ENCODE peak calls at places on chromosomes 11 and 22, in five cellular contexts. D, C, O, M and E are unnamed samples.

GRCh38 chr22:39435616-39436015 is 21.2 kb upstream of the MGAT3 start:
- DNase-seq in D (no peak), C (no peak), O (no peak), M (no peak), E (no peak)

GRCh38 chr22:41532908-41533825 is 11.1 kb downstream of the POLR3H start:
- DNase-seq in D (peak), C (peak), O (peak), M (no peak), E (peak)

GRCh38 chr22:41446639-41447434 is at the start of gene TOB2:
- DNase-seq in D (peak), C (peak), O (peak), M (peak), E (peak)

GRCh38 chr11:31582697-31583096 is 73.1 kb downstream of the ELP4 start:
- DNase-seq in D (no peak), C (peak), O (no peak), M (no peak), E (no peak)

GRCh38 chr11:72553748-72554147 is 119.4 kb upstream of the CLPB start:
- DNase-seq in D (no peak), C (peak), O (no peak), M (peak), E (peak)

GRCh38 chr11:83569134-83569805 is 283.1 kb upstream of the CCDC90B start:
- DNase-seq in D (no peak), C (no peak), O (no peak), M (no peak), E (no peak)

GRCh38 chr11:45333506-45333971 is 47.4 kb upstream of the SYT13 start:
- DNase-seq in D (no peak), C (peak), O (peak), M (no peak), E (no peak)

GRCh38 chr11:111833524-111833923 is 37.9 kb downstream of the ALG9 start:
- DNase-seq in D (no peak), C (no peak), O (no peak), M (no peak), E (peak)

GRCh38 chr22:43420991-43421665 is 9.3 kb downstream of the MPPED1 start:
- DNase-seq in D (no peak), C (no peak), O (no peak), M (no peak), E (no peak)

GRCh38 chr11:117187799-117188481 is 9.4 kb downstream of the SIDT2 start:
- DNase-seq in D (no peak), C (no peak), O (peak), M (no peak), E (no peak)

GRCh38 chr11:19987243-19987870 is 172.9 kb downstream of the DBX1 start:
- DNase-seq in D (no peak), C (no peak), O (no peak), M (no peak), E (peak)

GRCh38 chr22:35761037-35761436 is 43.4 kb downstream of the APOL5 start:
- DNase-seq in D (no peak), C (peak), O (peak), M (no peak), E (peak)

GRCh38 chr11:84819128-84819527 is 808.0 kb downstream of the DLG2 start:
- DNase-seq in D (no peak), C (no peak), O (peak), M (no peak), E (no peak)

GRCh38 chr22:31313366-31314147 is 21.3 kb upstream of the PIK3IP1 start:
- DNase-seq in D (no peak), C (peak), O (peak), M (peak), E (peak)

GRCh38 chr11:27514076-27514475 is 7.5 kb upstream of the LIN7C start:
- DNase-seq in D (no peak), C (no peak), O (no peak), M (no peak), E (no peak)

GRCh38 chr11:110217478-110217877 is 78.9 kb downstream of the RDX start:
- DNase-seq in D (no peak), C (no peak), O (no peak), M (no peak), E (no peak)

GRCh38 chr22:39408173-39408572 is 8.6 kb downstream of the TAB1 start:
- DNase-seq in D (no peak), C (no peak), O (no peak), M (no peak), E (no peak)

DNA sequence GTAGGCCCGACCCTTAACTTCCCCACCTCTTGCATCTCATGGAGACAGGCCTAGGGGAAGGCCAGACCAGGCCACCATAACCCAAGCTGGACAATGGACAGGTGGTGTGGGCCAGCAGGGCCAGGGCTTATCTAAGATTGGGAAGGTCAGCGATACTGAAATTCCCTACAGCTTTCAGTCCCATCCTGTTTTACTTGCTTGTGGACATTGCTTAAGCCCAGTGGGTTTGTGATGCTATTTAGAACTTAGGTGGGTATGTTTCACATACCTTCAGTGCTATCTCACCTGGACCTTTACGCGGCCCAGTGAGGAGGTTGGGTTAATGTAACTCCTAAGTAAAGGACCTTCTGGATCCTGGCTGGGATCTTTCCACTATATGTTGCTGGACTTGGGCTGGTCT is 1.7 kb downstream of the FADS2 start:
- DNase-seq in D (no peak), C (no peak), O (no peak), M (no peak), E (no peak)
- TF ChIP-seq POLR2A in D (no peak), C (no peak), O (no peak), M (no peak), E (peak)

GRCh38 chr11:2412323-2412722 is 11.8 kb downstream of the TSSC4 start:
- DNase-seq in D (no peak), C (no peak), O (no peak), M (no peak), E (no peak)
- TF ChIP-seq POLR2A in D (no peak), C (no peak), O (no peak), M (no peak), E (no peak)

GRCh38 chr22:46038516-46039430 is 61.8 kb upstream of the WNT7B start:
- DNase-seq in D (no peak), C (no peak), O (no peak), M (no peak), E (no peak)

GRCh38 chr22:46042786-46043185 is 65.8 kb upstream of the WNT7B start:
- DNase-seq in D (no peak), C (no peak), O (no peak), M (no peak), E (no peak)

GRCh38 chr22:46039531-46039930 is 62.6 kb upstream of the WNT7B start:
- DNase-seq in D (no peak), C (no peak), O (no peak), M (no peak), E (no peak)

GRCh38 chr22:46041642-46042041 is 64.7 kb upstream of the WNT7B start:
- DNase-seq in D (no peak), C (no peak), O (no peak), M (no peak), E (no peak)

DNA sequence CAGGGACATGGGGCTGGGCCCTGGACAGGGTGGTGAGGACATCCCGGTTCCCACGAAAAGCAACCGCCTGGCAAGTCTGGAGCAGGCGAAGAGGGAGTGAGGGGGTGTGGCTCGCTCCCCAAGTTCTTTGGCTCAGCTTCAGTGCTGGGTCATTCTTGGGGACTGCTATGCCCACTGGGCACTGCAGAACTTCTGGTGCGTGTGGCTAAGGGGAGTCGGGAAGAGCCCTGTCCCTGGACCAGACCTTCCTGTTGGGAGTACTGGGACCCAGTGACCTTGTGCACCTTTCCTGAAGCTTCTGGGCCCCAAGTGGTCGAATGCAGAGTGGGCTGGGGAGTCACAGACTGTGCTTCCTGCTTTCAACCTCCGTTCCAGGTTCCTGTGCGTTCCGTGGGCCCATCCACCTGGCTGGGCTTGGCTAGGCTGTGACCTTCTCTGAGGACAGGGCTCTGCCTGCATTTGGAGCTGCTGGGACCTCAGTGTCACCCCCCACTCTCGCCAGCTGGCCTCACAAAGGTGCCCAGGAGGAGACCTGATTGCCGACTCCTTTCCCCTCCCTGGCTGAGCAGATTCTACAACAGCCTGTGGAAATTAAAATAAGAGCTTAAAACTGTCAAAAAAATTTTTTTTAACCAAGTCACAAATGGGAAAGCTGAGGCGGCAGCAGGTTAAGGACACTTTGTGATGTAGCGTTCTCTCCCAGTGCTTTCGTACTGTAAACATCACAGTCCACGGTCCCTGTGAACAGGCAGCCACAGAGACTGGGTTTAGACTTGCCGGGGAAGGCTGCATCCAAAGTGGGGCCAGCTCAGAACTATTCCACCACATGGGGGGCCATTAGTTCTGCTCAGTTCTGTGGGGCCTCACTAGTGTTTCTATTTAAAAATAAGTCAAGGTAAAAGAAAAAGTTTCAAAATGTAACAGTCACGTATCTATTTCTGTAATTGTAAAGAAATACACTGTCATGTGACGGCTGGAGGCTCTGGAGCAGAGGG is 63.8 kb upstream of the WNT7B start:
- DNase-seq in D (no peak), C (no peak), O (no peak), M (no peak), E (no peak)
- TF ChIP-seq POLR2A in D (no peak), C (no peak), O (no peak), M (no peak), E (no peak)

GRCh38 chr11:64204080-64204440 is 2.5 kb upstream of the FERMT3 start:
- DNase-seq in D (no peak), C (no peak), O (no peak), M (no peak), E (no peak)
- TF ChIP-seq POLR2A in D (no peak), C (no peak), O (no peak), M (no peak), E (no peak)

GRCh38 chr11:67352546-67353316 is 615 bp downstream of the POLD4 start:
- DNase-seq in D (no peak), C (peak), O (no peak), M (no peak), E (peak)

GRCh38 chr11:67351275-67352005 is 1.9 kb downstream of the POLD4 start:
- DNase-seq in D (no peak), C (peak), O (peak), M (no peak), E (peak)

GRCh38 chr11:67354314-67355022 is 1.1 kb upstream of the POLD4 start:
- DNase-seq in D (no peak), C (peak), O (peak), M (no peak), E (peak)

GRCh38 chr11:67355023-67355793 is 1.9 kb upstream of the POLD4 start:
- DNase-seq in D (no peak), C (no peak), O (no peak), M (no peak), E (no peak)

DNA sequence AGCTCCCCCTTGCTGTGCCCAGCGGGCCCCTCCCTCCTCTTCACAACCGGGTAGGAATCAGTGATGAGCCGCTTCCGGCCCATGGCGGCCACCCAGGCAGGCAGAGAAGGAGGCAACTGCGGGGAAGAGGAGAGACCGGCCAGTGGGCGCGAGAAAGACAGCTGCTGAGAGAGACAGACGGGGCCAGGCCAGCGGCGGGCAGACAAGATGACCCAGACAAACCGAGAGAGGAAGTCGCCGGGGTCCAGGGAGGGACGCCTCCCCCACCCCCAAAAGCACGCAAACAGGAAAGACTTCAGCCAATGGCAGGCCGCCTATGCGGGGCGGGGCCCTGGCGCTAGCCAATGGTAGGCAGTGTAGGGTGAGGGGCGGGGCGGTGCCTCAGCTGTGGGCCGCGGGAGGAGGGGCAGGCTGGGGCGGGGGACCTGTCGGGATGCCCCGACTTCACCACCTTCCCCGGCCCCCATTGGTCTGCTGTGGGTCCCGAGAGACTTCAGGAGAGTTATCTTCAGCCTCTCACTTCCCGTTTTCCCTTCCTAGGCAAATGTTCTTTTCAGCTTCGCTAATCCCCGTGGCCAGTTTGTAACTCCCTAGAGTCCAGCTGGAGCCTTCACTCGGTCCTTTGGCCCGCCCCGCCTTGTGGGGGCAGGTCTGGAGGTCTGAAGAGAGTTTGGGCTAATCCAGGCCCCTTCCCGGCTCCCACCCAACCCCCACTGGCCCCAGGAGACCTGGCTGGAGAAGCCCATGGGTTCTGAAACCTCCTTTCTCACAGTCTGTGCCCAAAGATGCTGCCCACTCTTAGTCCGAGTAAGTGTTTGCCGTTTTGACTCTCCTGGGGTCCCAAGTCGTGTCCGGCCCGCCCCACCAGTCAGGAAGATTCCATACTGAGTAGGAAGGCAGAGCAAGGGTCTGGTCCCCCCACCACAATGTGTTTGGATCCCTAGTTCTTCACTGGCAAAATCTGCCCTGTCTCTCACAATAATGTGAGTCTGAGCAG is at the start of gene POLD4:
- DNase-seq in D (peak), C (peak), O (peak), M (peak), E (peak)
- TF ChIP-seq POLR2A in D (peak), C (peak), O (no peak), M (no peak), E (peak)

GRCh38 chr11:12110201-12110713 is at the start of gene MICAL2:
- DNase-seq in D (peak), C (peak), O (peak), M (peak), E (peak)
- TF ChIP-seq POLR2A in D (no peak), C (no peak), O (no peak), M (no peak), E (peak)

DNA sequence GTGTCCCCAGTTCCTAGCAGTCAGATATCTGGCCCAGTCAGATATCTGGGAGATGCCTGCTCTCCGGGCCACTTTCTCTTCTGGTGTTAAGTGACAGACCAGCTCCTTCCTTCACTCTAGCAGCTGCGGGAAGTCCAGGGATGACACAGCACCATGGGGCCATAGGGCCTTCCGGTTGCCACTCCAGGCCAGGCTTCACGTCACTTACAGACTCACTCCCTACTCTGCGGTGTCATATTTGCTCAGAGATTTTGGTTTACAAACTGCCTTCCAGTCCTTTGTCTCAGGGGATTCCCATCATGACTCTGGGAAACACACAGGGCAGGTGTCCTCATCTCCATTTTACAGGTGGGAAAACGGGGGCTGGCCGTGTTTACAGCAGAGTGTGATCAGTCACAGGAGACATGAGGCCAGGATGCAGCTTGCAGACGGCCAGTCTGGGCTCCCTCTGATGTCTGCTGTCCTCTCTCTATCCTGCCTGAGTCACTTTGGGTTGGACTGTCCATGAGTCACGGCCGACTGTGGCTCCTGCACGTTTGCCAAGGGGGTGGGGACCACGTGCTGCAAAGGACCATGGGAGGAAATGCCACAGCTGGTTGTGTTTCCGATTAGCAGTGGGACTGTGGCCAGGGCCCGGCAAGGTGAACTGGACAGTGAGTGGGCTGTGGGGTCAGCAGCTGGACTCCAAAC is 8.2 kb upstream of the TBC1D22A start:
- DNase-seq in D (no peak), C (peak), O (peak), M (no peak), E (peak)
- TF ChIP-seq POLR2A in D (no peak), C (no peak), O (no peak), M (no peak), E (peak)

GRCh38 chr11:87081358-87081757 is 43.6 kb downstream of the TMEM135 start:
- DNase-seq in D (peak), C (no peak), O (no peak), M (no peak), E (no peak)
- TF ChIP-seq POLR2A in D (no peak), C (no peak), O (no peak), M (no peak), E (no peak)

GRCh38 chr11:66677599-66678375 is at the start of gene RBM4B:
- DNase-seq in D (peak), C (peak), O (peak), M (peak), E (peak)
- TF ChIP-seq POLR2A in D (peak), C (peak), O (peak), M (peak), E (peak)

DNA sequence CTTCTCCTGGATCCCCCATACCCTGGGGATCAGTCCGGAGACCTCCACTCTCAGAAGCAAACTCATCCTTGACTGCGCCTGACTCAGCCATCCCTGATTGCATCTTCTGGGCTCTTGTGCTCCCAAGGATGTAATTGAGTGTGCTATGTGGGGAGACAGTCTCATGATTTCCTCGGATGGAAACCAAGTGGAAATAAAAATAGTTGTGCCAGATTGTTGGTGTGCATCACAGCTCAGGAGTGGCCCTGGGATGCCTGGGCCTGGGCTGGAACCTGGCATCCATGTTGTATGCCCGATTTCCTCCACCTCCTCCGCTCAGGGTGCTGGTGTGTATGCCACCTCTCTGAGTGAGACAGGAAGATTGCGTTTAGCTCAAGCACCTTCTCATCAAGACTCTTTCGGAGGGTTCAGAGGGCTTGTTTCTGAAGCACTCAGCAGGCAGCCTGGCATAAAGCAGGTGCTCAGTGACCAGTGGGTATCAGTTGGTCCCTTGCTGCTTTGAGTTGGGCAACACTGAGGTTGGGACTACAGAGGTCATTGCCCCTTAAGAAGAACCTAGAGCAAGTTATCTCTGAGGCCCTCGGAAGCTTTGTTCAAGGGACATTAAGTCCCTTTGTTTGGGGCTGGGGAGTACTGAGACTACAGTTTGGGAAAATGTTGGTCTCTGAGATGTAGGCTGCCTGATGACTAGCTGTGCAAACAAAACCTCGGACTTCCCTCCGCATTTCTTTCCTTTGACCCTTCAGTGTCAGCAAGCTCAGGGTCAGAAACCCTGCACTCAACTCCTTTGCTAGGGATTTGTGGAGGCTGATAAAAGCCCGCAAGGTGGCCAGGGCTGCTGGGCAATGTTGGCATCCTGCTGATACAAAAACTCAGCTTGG is 24.8 kb upstream of the MICAL2 start:
- DNase-seq in D (no peak), C (no peak), O (no peak), M (no peak), E (no peak)
- TF ChIP-seq POLR2A in D (no peak), C (no peak), O (no peak), M (no peak), E (no peak)